ENCODE peak calls at places on chromosomes 16 and 17, in four cellular contexts. C, Z, I and W are unnamed samples.

GRCh38 chr16:58027341-58028167 is 2.0 kb downstream of the MMP15 start:
- DNase-seq in Z (no peak), C (no peak), I (peak), W (no peak)

GRCh38 chr17:4710693-4711634 is 532 bp downstream of the ARRB2 start:
- DNase-seq in Z (no peak), C (no peak), I (no peak), W (no peak)

GRCh38 chr16:53745126-53745525 is 41.2 kb downstream of the FTO start:
- DNase-seq in C (no peak), Z (no peak), I (peak), W (no peak)

GRCh38 chr16:70675851-70676513 is 9.9 kb downstream of the MTSS2 start:
- DNase-seq in C (no peak), I (no peak), Z (no peak), W (no peak)

GRCh38 chr17:33838281-33838680 is 416.8 kb upstream of the CCL2 start:
- DNase-seq in I (no peak), C (no peak), Z (no peak), W (no peak)

GRCh38 chr17:67044940-67045339 is 586 bp downstream of the CACNG1 start:
- DNase-seq in Z (no peak), I (no peak), C (no peak), W (no peak)

GRCh38 chr17:9862949-9863348 is 37.2 kb downstream of the GLP2R start:
- DNase-seq in I (no peak), C (no peak), Z (no peak), W (no peak)

GRCh38 chr17:35094902-35095301 is 24.8 kb downstream of the RAD51D start:
- DNase-seq in Z (no peak), I (peak), C (no peak), W (no peak)

GRCh38 chr17:41369023-41369422 is 590 bp downstream of the KRT33B start:
- DNase-seq in C (no peak), Z (no peak), I (no peak), W (no peak)